ENCODE peak calls at places on chromosomes 11 and 22, in seven cellular contexts. T is tibial nerve, B is AG04450, L is HCT116, S is PC-3, O is thyroid gland, Q is tibial artery. H is an unnamed sample.
A peak's percentile ranks its signal among the peaks of the same experiment; 100 is the strongest.

GRCh38 chr11:129143335-129143734 is 48.8 kb downstream of the ARHGAP32 start:
- DNase-seq in B (peak; percentile 93), Q (peak; percentile 88), S (peak; percentile 99), L (peak; percentile 97), T (peak; percentile 53), O (peak; percentile 34), H (peak; percentile 90)

GRCh38 chr22:27752771-27753170 is 48.8 kb downstream of the MN1 start:
- DNase-seq in T (no peak), O (no peak), Q (peak; percentile 75), L (no peak), S (peak; percentile 39), B (no peak), H (peak; percentile 89)

GRCh38 chr11:120032766-120033390 is 105.0 kb downstream of the TRIM29 start:
- DNase-seq in L (no peak), T (no peak), B (no peak), O (no peak), S (no peak), Q (peak; percentile 33), H (peak; percentile 50)

GRCh38 chr11:116835042-116835772 is 2.2 kb downstream of the APOA1 start:
- DNase-seq in B (no peak), T (no peak), O (peak; percentile 35), Q (no peak), S (no peak), L (no peak), H (no peak)

GRCh38 chr11:16293204-16293681 is 63.1 kb downstream of the SOX6 start:
- DNase-seq in T (no peak), S (no peak), Q (no peak), O (no peak), B (peak; percentile 27), L (no peak), H (no peak)

GRCh38 chr22:43183496-43184263 is 3.3 kb downstream of the TTLL12 start:
- DNase-seq in O (no peak), L (no peak), Q (no peak), T (no peak), S (no peak), B (no peak), H (no peak)

GRCh38 chr11:70415176-70415575 is 16.8 kb downstream of the CTTN start:
- DNase-seq in L (no peak), S (peak; percentile 15), O (no peak), B (no peak), Q (no peak), T (no peak), H (no peak)

GRCh38 chr22:40666151-40666848 is 13.0 kb upstream of the MCHR1 start:
- DNase-seq in Q (peak; percentile 72), L (no peak), T (no peak), S (no peak), B (no peak), O (peak; percentile 67), H (no peak)

GRCh38 chr11:121086866-121087265 is 14.2 kb upstream of the TECTA start:
- DNase-seq in Q (no peak), S (peak; percentile 34), B (no peak), T (no peak), O (no peak), L (no peak), H (no peak)

GRCh38 chr22:24996420-24996952 is 44.0 kb downstream of the KIAA1671 start:
- DNase-seq in Q (no peak), L (peak; percentile 49), T (no peak), S (peak; percentile 75), B (no peak), O (no peak), H (no peak)

GRCh38 chr11:118872403-118872821 is 11.3 kb upstream of the CXCR5 start:
- DNase-seq in Q (no peak), O (no peak), T (no peak), S (no peak), L (no peak), B (no peak), H (no peak)

GRCh38 chr11:96102664-96103068 is 178.8 kb upstream of the MTMR2 start:
- DNase-seq in O (no peak), Q (no peak), B (peak; percentile 8), T (no peak), S (peak; percentile 69), L (no peak), H (no peak)

GRCh38 chr11:86207413-86207812 is 37.1 kb upstream of the EED start:
- DNase-seq in O (no peak), S (no peak), B (no peak), Q (no peak), L (no peak), T (no peak), H (no peak)

GRCh38 chr11:8233691-8234424 is 29.8 kb downstream of the LMO1 start:
- DNase-seq in L (no peak), Q (no peak), S (peak; percentile 49), T (no peak), B (no peak), O (peak; percentile 56), H (no peak)

GRCh38 chr11:130516868-130517505 is 68.5 kb downstream of the ADAMTS15 start:
- DNase-seq in B (no peak), O (no peak), S (no peak), Q (no peak), L (no peak), T (no peak), H (no peak)

GRCh38 chr11:92765965-92766371 is 203.5 kb upstream of the MTNR1B start:
- DNase-seq in L (no peak), Q (peak; percentile 21), T (no peak), B (no peak), S (no peak), O (peak; percentile 59), H (peak; percentile 73)

GRCh38 chr11:4903484-4903883 is at the start of gene OR51A7:
- DNase-seq in B (no peak), O (no peak), L (no peak), Q (no peak), S (no peak), T (no peak), H (no peak)
- H3K4me3 ChIP-seq in B (no peak within 1 kb of the TSS), O (no peak within 1 kb of the TSS), L (no peak within 1 kb of the TSS), Q (no peak within 1 kb of the TSS), S (no peak within 1 kb of the TSS), T (no peak within 1 kb of the TSS), H (no peak within 1 kb of the TSS)

DNA sequence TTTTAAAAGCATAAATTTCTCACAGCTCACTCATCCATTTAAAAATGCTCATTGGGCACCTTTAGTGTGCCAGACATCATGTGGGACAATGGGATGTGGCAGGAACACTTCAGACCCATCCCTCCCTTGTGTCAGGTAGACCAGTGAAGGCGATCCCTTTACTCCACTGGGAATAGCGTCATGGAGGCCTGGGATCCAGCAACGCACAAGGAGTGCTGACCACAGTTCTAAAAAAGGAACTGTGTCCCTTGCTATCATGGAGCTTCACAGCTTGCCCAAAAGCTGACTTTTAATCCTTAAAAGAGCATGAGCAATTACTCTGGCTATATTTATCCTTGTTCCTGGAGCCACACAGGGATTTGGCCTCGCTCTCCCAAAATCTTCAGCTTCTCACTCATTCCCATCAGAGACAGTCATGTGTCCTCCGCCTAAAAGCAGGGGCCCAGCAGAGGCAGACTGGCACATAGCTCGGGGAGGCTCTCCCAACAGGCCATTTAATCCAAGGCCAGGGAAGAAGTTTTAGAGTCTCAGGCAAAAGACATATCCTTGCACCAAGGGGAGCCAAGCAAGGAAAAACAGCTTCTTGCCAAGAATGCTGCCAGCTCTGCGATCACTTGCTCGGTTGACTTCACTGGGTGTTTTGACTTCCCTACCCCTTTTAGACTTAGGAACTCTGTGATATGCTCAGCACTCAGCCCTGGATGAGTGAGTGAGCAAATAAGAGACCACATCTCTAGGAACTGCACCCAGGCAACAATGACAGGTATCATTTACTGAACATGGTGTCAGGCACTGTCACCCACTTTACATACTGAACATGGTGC is 3.5 kb upstream of the IRAG1 start:
- DNase-seq in S (no peak), O (peak; percentile 60), B (no peak), L (no peak), Q (peak; percentile 47), T (no peak), H (no peak)
- TF ChIP-seq CTCF in S (no peak), O (no peak), B (no peak), L (no peak), Q (no peak), T (no peak), H (no peak)

DNA sequence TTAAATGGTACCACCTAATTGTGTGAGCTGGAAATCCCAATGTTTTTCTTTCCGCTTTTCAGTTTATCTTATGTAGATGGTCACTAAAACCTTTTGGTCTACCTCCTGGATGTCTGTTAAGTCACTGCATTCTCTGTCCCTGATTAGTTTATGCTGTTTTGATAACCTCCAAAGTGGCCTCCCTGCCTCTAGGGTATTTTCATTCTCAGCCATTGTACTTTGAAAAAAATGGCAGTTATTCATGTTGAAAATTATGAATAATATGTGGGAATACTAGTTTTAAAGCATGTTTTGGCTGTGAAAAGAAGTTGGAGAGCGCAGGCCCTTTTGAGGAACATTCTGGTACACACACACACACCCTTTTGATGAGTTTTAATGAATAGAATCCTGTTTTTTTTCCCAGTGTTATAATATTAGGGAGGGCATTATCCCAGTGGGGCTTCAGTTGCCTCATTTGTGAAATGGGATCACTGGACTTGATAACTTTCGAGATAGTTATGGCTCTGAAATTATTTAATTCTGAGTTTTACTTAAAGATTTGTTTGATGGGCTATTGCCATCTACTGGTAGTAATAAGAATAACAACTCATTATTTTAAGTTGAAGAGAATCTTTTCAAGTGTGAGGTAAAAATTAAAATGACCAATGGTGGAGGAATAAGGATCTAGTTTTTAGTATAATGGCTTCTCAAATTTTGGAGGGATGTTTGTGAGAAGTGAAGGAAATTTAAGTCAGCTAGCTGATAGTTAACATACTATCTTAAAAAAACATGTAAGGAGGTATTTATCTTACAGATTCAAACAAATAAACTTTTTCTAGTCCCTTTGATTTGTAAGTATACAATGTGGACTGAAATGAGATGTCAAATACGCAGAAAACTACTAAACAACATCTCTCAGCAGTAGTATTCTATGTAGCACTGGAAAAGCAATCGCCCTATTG is 3.9 kb downstream of the FDX1 start:
- DNase-seq in O (no peak), T (no peak), Q (no peak), S (peak; percentile 58), B (no peak), L (no peak), H (no peak)
- H3K27ac ChIP-seq in O (peak overlapping the region; percentile 89), T (peak overlapping the region; percentile 49), Q (no peak overlapping the region), S (no peak overlapping the region), B (no peak overlapping the region), L (peak overlapping the region; percentile 36), H (no peak overlapping the region)

GRCh38 chr11:108854366-108854765 is 189.5 kb downstream of the DDX10 start:
- DNase-seq in O (no peak), T (no peak), B (no peak), L (no peak), Q (no peak), S (no peak), H (no peak)
- H3K4me3 ChIP-seq in O (no peak overlapping the region), T (no peak overlapping the region), B (no peak overlapping the region), L (no peak overlapping the region), Q (peak overlapping the region; percentile 30), S (no peak overlapping the region), H (peak overlapping the region; percentile 43)

GRCh38 chr11:2525941-2526807 is 81.4 kb downstream of the KCNQ1 start:
- DNase-seq in Q (peak; percentile 17), S (no peak), O (peak; percentile 94), T (peak; percentile 3), L (no peak), B (no peak), H (peak; percentile 71)

GRCh38 chr11:2525166-2525861 is 80.5 kb downstream of the KCNQ1 start:
- DNase-seq in B (no peak), S (no peak), T (peak; percentile 9), Q (peak; percentile 16), O (peak; percentile 90), L (no peak), H (no peak)

GRCh38 chr11:2528301-2529050 is 83.7 kb downstream of the KCNQ1 start:
- DNase-seq in S (no peak), L (no peak), B (no peak), Q (peak; percentile 9), O (peak; percentile 2), T (no peak), H (peak; percentile 71)

GRCh38 chr11:2527621-2528291 is 82.9 kb downstream of the KCNQ1 start:
- DNase-seq in Q (peak; percentile 18), S (no peak), O (no peak), L (no peak), T (peak; percentile 5), B (no peak), H (peak; percentile 69)

GRCh38 chr11:2526808-2527381 is 82.1 kb downstream of the KCNQ1 start:
- DNase-seq in O (peak; percentile 71), Q (peak; percentile 75), L (no peak), S (no peak), T (peak; percentile 37), B (no peak), H (peak; percentile 72)
- TF ChIP-seq CTCF in O (peak; percentile 47), Q (no peak), L (no peak), S (no peak), T (no peak), B (no peak), H (no peak)